ENCODE peak calls at places on chromosomes 4 and X, in six cellular contexts. H is GM12878; U is transverse colon; G is spleen; M is foreskin fibroblast; E is CD8-positive, alpha-beta T cell. V is an unnamed sample.

GRCh38 chr4:16315451-16315850 is 89.2 kb upstream of the TAPT1 start:
- DNase-seq in U (no peak), M (no peak), G (no peak), H (no peak), E (no peak), V (no peak)

GRCh38 chr4:177127658-177128057 is 182.0 kb upstream of the NEIL3 start:
- DNase-seq in H (no peak), E (no peak), U (no peak), G (no peak), M (no peak), V (no peak)

GRCh38 chr4:15065516-15065915 is 63.2 kb downstream of the CPEB2 start:
- DNase-seq in E (no peak), G (no peak), H (no peak), M (no peak), U (no peak), V (no peak)

GRCh38 chr4:18844726-18845125 is 823.2 kb upstream of the LCORL start:
- DNase-seq in U (no peak), G (no peak), M (peak), H (no peak), E (no peak), V (no peak)

GRCh38 chr4:141652161-141652778 is 15.9 kb downstream of the IL15 start:
- DNase-seq in E (no peak), U (no peak), G (no peak), M (peak), H (no peak), V (no peak)

GRCh38 chr4:105600256-105600655 is 47.8 kb downstream of the ARHGEF38 start:
- DNase-seq in M (no peak), E (no peak), H (no peak), G (no peak), U (no peak), V (no peak)

GRCh38 chrX:97616883-97617510 is 733.3 kb downstream of the RPA4 start:
- DNase-seq in G (no peak), E (no peak), U (no peak), H (peak), M (peak), V (no peak)

GRCh38 chr4:7759221-7759620 is 180.4 kb downstream of the AFAP1 start:
- DNase-seq in U (no peak), E (peak), H (no peak), G (peak), M (no peak), V (no peak)

DNA sequence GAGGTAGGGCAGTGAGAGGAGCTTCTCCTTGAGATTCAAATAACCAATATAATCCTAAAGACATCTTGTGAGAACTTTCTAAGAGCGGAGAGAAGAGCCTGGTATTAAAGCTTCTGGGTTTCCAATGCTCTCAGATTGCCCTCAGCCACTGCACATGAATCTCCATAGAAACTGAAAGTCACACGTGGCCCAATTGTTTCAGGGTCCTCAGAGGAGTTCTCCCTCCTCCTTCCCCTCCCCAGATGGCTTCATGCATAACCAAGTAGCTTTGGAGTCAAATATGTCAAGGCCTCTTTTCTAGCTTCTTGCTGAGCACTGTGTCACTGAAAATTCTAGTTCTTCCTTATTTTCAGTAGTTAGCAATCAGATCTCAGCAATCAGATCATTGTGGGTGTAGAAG is 2.3 kb downstream of the BTK start:
- DNase-seq in H (peak), U (peak), E (no peak), M (no peak), G (no peak), V (no peak)
- H3K4me3 ChIP-seq in H (peak), U (no peak), E (no peak), M (no peak), G (peak), V (no peak)

GRCh38 chr4:72951147-72951546 is 118.4 kb downstream of the COX18 start:
- DNase-seq in M (no peak), G (no peak), H (no peak), U (no peak), E (no peak), V (no peak)
- TF ChIP-seq CTCF in M (peak), G (no peak), H (no peak), U (no peak), E (no peak), V (no peak)

GRCh38 chrX:32150141-32150540 is 1061.2 kb downstream of the DMD start:
- DNase-seq in U (no peak), G (no peak), M (no peak), E (no peak), H (no peak), V (no peak)

GRCh38 chrX:32153586-32153985 is 1057.8 kb downstream of the DMD start:
- DNase-seq in E (no peak), G (no peak), U (no peak), M (no peak), H (no peak), V (no peak)

DNA sequence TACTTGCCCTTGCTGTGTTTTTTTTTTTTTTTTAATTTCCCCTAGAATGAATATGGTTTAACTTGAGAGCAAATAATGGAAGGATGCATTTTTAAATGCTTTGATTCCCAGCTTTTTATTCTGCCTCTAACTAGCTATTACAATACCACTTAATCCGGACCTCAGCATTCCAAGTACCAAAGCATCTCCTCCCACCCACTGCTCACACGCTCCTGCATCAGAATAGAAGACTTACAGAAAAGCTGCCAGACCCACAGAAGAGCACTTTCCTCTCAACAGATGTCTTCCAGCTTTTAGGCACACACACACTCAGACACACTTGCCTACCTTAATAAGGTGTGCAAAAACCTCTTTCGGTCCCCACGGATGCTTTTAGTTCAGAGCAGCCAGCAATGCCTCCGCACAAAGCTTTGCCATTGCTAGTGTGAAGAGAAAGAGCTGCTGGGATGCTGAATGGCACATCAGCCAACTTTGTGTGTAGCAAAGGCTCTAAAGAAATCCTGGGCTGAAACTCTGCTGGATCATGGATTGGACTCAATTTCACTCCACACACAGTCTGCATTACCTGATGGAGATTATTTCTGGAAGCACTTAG is 1056.2 kb downstream of the DMD start:
- DNase-seq in E (no peak), H (no peak), U (no peak), M (no peak), G (no peak), V (no peak)
- H3K4me3 ChIP-seq in E (no peak), H (no peak), U (no peak), M (no peak), G (no peak), V (no peak)

DNA sequence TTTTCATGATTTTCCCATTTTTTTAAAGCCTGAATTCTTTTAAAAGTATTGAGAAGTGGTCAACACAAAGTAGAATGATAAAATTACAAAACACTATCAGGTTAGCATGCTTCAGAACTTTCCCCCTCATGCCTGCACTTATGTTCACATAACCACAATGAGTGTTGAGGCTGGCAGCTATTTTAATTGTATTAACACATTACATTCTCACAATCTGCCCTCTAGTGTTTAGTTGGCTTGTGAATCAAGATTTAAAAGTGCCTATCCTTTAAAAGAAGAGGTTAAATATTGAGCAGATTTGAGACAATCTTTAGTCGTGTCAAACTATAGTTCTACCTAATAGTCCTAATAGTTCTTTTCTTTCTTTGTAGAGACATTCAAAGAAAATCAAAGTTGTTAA is 93.6 kb upstream of the NAP1L5 start:
- DNase-seq in H (no peak), E (no peak), M (no peak), G (no peak), U (no peak), V (no peak)
- TF ChIP-seq CTCF in H (peak), E (no peak), M (peak), G (no peak), U (no peak), V (peak)

DNA sequence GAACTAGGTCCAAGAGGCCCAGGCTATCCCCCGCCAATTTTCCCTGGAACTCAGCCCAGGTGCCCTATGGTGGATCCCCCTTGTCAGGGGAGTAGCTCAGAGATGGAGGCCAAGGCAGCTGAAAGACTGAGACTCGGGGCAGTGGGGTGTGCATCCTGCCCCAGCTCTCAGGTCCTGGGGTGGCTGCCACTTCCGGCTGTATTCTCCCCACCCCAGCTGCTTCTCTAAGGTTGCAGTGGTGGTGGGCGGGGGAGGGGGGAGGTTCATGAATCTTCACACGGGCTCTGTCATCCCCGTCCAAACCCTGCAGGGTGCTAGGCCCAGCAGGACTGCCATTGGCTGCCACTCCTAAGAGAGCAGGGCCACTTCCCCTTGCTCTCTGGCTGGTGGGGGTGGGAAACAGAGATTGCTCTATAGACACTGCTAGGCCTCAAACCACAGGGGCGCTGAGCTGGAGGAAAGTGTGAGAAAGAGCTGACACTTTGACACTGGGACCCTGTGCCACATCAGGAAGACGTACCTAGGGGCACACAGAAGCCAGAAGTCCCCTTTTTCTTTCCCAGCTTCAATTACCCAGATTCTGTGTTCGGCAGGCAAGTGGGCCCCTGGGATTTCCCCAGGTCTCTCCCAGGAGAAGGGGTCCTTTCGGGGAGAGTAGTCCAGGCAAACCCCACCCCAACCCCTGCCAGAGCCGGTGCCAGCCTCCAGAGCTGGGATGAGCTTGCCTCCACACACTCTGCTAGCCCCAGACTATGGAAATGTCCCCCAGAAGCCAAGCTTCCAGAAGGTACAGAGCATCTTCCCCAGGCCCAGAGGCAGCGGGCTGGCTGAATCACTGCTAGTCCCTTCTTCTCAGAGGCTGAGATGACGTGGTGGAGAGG is 1.6 kb downstream of the SASH3 start:
- DNase-seq in E (peak), M (no peak), G (peak), U (peak), H (peak), V (no peak)
- H3K4me3 ChIP-seq in E (peak), M (no peak), G (peak), U (no peak), H (peak), V (no peak)

V was measured in LNCaP clone FGC.